ENCODE peak calls at places on chromosomes 13 and 19, in five cellular contexts. F is MM.1S; N is lung; A is CD4-positive, CD25-positive, alpha-beta regulatory T cell; G is heart left ventricle. Q is an unnamed sample.

GRCh38 chr19:12783226-12783848 is 7.9 kb upstream of the JUNB start:
- DNase-seq in G (no peak), A (peak; percentile 70), F (no peak), N (no peak), Q (peak; percentile 52)

GRCh38 chr13:98141509-98141908 is 1.4 kb upstream of the FARP1 start:
- DNase-seq in G (no peak), N (no peak), F (no peak), A (no peak), Q (no peak)

GRCh38 chr19:51549533-51550324 is 18.3 kb upstream of the SIGLEC6 start:
- DNase-seq in G (no peak), N (peak; percentile 10), A (no peak), F (no peak), Q (no peak)

GRCh38 chr19:19595171-19595701 is 23.3 kb downstream of the PBX4 start:
- DNase-seq in F (no peak), A (no peak), G (no peak), N (peak; percentile 57), Q (no peak)

GRCh38 chr19:47305309-47305751 is 4.3 kb upstream of the C5AR1 start:
- DNase-seq in A (peak; percentile 34), N (peak; percentile 65), G (peak; percentile 53), F (peak; percentile 49), Q (peak; percentile 64)

GRCh38 chr13:27797228-27797624 is 4.9 kb downstream of the GSX1 start:
- DNase-seq in G (no peak), A (no peak), F (no peak), N (no peak), Q (no peak)

GRCh38 chr19:46141421-46141820 is 6.6 kb upstream of the IGFL2 start:
- DNase-seq in A (no peak), G (no peak), N (no peak), F (no peak), Q (no peak)

GRCh38 chr13:50197705-50198104 is 182.5 kb downstream of the KCNRG start:
- DNase-seq in A (no peak), F (no peak), N (no peak), G (no peak), Q (no peak)

GRCh38 chr19:58519087-58519354 is 589 bp downstream of the ZBTB45 start:
- DNase-seq in G (peak; percentile 66), N (peak; percentile 58), A (peak; percentile 69), F (peak; percentile 49), Q (peak; percentile 50)

GRCh38 chr13:48573213-48573612 is 40.3 kb upstream of the RCBTB2 start:
- DNase-seq in N (no peak), A (no peak), F (no peak), G (no peak), Q (no peak)

GRCh38 chr19:50317115-50317514 is 12.1 kb downstream of the KCNC3 start:
- DNase-seq in F (no peak), N (no peak), A (no peak), G (no peak), Q (no peak)

GRCh38 chr19:55287361-55288079 is 3.7 kb downstream of the BRSK1 start:
- DNase-seq in G (no peak), A (no peak), F (no peak), N (no peak), Q (no peak)

GRCh38 chr19:50897612-50898011 is 13.6 kb downstream of the KLK4 start:
- DNase-seq in G (no peak), N (no peak), F (no peak), A (no peak), Q (no peak)

GRCh38 chr13:26253787-26254582 is at the start of gene CDK8:
- DNase-seq in A (peak; percentile 94), F (peak; percentile 77), G (peak; percentile 94), N (peak; percentile 89), Q (peak; percentile 89)

GRCh38 chr13:26253262-26253786 is 605 bp upstream of the CDK8 start:
- DNase-seq in G (no peak), N (no peak), A (no peak), F (no peak), Q (no peak)

GRCh38 chr13:26254583-26255102 is 714 bp downstream of the CDK8 start:
- DNase-seq in F (peak; percentile 12), A (peak; percentile 76), G (peak; percentile 59), N (peak; percentile 62), Q (peak; percentile 63)

GRCh38 chr13:26257049-26257448 is 3.1 kb downstream of the CDK8 start:
- DNase-seq in A (no peak), N (no peak), G (no peak), F (no peak), Q (no peak)

DNA sequence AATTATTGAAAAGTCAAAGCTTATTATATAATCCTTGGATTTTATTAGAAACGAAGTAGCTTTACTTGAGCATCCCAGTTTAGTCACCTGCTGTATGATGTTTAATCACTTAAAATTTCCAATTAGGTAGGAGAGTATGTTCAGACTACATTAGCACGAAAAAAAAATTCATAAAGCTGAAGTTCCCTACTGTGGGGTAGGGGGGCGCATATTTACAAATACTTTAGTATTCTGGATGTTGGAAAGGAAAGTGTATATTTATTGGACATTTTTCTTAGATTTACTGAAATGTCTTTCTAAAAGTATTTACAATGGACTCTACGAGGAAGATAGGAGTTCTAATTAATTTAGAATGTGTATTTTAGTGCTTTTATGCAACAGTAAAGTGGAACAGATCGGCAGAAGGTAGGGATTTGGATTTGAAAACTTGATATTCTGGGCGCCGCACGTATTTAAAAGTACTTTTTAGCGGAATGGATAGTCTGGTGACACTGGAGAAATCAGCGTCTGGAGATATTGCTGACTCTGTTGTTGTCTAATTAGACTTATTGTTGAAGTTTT is 1.9 kb downstream of the CDK8 start:
- DNase-seq in F (no peak), N (no peak), A (peak; percentile 10), G (no peak), Q (no peak)
- H3K4me3 ChIP-seq in F (peak overlapping the region; percentile 71), N (no peak overlapping the region), A (peak overlapping the region; percentile 80), G (peak overlapping the region; percentile 96), Q (no peak overlapping the region)

GRCh38 chr19:5624154-5624663 is 1.3 kb downstream of the SAFB start:
- DNase-seq in N (peak; percentile 42), A (peak; percentile 30), F (peak; percentile 37), G (peak; percentile 43), Q (peak; percentile 10)

GRCh38 chr19:5622465-5623396 is at the start of the genes SAFB and SAFB2:
- DNase-seq in F (peak; percentile 100), N (peak; percentile 99), A (peak; percentile 100), G (peak; percentile 100), Q (peak; percentile 96)

GRCh38 chr19:5621945-5622464 is 571 bp downstream of the SAFB2 start:
- DNase-seq in A (peak; percentile 17), N (no peak), F (peak; percentile 17), G (peak; percentile 33), Q (no peak)

GRCh38 chr19:5623397-5624153 is 692 bp downstream of the SAFB start:
- DNase-seq in N (no peak), A (peak; percentile 18), G (no peak), F (peak; percentile 27), Q (peak; percentile 29)

DNA sequence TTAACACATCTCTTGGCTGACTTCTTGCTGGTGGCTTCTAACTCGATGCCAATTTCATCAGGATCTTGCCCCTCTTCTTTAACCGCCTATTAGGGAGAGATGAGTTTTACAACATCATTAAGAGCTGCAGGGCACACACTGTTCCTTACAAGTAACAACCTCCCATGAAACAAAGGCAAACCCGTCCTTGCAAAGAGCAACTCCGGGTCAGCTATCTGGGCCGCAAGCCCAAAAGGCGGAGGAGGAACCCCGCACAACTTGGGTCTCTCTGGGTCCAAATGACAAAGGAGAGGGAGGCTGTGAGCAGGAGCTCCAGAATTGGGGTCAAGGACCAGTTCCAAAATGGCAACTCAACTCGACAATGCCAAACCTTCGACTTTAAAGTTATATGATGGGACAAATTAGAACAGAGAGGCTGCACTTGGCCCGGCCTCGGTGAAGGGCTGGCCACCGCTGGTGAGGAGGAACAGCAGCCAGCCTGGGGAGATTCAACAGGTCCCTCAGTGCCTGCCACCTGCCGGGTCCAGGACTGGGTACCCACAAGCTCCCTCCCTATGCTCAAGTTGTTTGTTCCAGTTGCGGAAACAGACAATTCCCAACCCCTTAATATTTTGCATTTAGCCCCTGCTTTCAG is 1.1 kb downstream of the SAFB2 start:
- DNase-seq in G (no peak), A (no peak), F (no peak), N (peak; percentile 34), Q (no peak)
- H3K36me3 ChIP-seq in G (no peaks in the 10 kb centered on the region), A (peaks cover 42% of the 10 kb centered on the region), F (peaks cover 13% of the 10 kb centered on the region), N (peaks cover 9% of the 10 kb centered on the region), Q (peaks cover 10% of the 10 kb centered on the region)

DNA sequence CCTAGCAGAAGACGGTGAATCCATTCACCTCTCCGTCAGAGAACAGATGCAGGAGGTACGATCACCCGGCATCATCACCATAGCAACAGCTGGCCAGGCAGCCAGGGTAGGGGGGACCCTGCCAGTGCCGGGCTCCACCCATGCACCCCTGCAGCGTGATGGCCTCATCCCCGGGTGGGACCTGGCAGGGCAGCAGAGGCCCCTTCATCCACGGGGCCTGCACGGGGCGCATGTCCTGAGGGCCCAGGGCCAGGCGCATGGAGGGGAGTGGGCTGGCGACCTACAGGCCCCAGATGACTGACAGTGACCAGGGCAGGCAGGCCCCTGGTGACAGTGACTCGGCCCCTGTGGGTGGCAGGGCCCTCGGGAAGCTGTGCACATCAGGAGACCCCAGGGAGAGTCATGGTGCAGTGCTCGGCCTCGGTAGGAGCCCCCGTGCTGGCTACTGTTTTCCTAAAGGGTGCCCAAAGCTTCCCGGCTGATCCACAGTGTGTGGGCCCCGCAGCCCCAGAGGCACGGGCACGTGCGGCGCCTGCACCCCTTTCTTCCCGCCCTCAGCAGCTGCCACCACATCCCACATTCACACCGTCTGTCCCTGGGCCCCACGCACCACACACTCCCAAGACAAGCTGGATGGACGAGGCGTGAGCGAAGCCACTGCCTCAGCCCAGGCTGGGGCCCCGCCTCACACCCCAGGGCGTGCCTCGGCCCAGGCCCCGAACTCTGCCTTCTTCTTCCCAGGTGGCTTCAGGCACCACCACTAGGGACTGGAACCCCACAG is 4.8 kb downstream of the RNF126 start:
- DNase-seq in N (no peak), G (no peak), F (no peak), A (no peak), Q (no peak)
- H3K27ac ChIP-seq in N (no peak overlapping the region), G (peak overlapping the region; percentile 6), F (no peak overlapping the region), A (peak overlapping the region; percentile 92), Q (peak overlapping the region; percentile 96)

GRCh38 chr19:40797963-40798222 is 1.1 kb upstream of the EGLN2 start:
- DNase-seq in F (no peak), A (no peak), N (no peak), G (no peak), Q (no peak)
- H3K4me3 ChIP-seq in F (peak overlapping the region; percentile 68), A (peak overlapping the region; percentile 90), N (no peak overlapping the region), G (peak overlapping the region; percentile 97), Q (peak overlapping the region; percentile 77)

GRCh38 chr19:48471836-48472235 is 2.7 kb downstream of the CYTH2 start:
- DNase-seq in A (no peak), G (no peak), F (no peak), N (no peak), Q (no peak)
- H3K36me3 ChIP-seq in A (peaks cover 51% of the 10 kb centered on the region), G (peaks cover 3% of the 10 kb centered on the region), F (no peaks in the 10 kb centered on the region), N (peaks cover 59% of the 10 kb centered on the region), Q (peaks cover 3% of the 10 kb centered on the region)

GRCh38 chr19:7099597-7099921 is 30.1 kb downstream of the ZNF557 start:
- DNase-seq in N (no peak), G (no peak), F (no peak), A (no peak), Q (no peak)

GRCh38 chr19:7101498-7102253 is 32.2 kb downstream of the ZNF557 start:
- DNase-seq in F (no peak), G (no peak), N (no peak), A (no peak), Q (no peak)

GRCh38 chr19:7098701-7099596 is 29.4 kb downstream of the ZNF557 start:
- DNase-seq in F (peak; percentile 95), N (peak; percentile 88), G (peak; percentile 93), A (peak; percentile 92), Q (peak; percentile 92)

GRCh38 chr19:7098096-7098495 is 28.6 kb downstream of the ZNF557 start:
- DNase-seq in A (no peak), G (no peak), F (no peak), N (no peak), Q (no peak)
- H3K27ac ChIP-seq in A (no peak overlapping the region), G (peak overlapping the region; percentile 94), F (no peak overlapping the region), N (no peak overlapping the region), Q (no peak overlapping the region)

Q was measured in naive thymus-derived CD4-positive, alpha-beta T cell.